ENCODE peak calls at places on chromosomes 12 and 14, in seven cellular contexts. L is NCI-H1436; F is CD8-positive, alpha-beta T cell; A is NCI-H2171 treated with DMSO at 0.1 percent for 48 hours; K is endothelial cell; Y is EL; W is AG10803. M is an unnamed sample.

GRCh38 chr14:54796961-54797360 is 105.7 kb downstream of the GCH1 start:
- DNase-seq in L (no peak), F (no peak), A (no peak), K (no peak), Y (peak), W (peak), M (no peak)

GRCh38 chr12:7503686-7504085 is at the start of gene CD163:
- DNase-seq in L (no peak), F (no peak), A (no peak), K (no peak), Y (no peak), W (no peak), M (no peak)

GRCh38 chr12:104751594-104751993 is 206.5 kb downstream of the SLC41A2 start:
- DNase-seq in L (no peak), F (no peak), A (no peak), K (no peak), Y (no peak), W (no peak), M (no peak)

GRCh38 chr12:104643921-104644669 is 187.3 kb downstream of the CHST11 start:
- DNase-seq in L (peak), F (no peak), A (peak), K (no peak), Y (no peak), W (no peak), M (no peak)

GRCh38 chr12:111881712-111882111 is 39.7 kb downstream of the MAPKAPK5 start:
- DNase-seq in L (no peak), F (no peak), A (no peak), K (no peak), Y (no peak), W (no peak), M (no peak)

GRCh38 chr14:92539419-92539818 is 25.8 kb downstream of the RIN3 start:
- DNase-seq in L (no peak), F (no peak), A (no peak), K (no peak), Y (no peak), W (no peak), M (no peak)

GRCh38 chr12:100908501-100908900 is 113.9 kb downstream of the ANO4 start:
- DNase-seq in L (no peak), F (no peak), A (no peak), K (no peak), Y (peak), W (peak), M (no peak)

GRCh38 chr14:72810201-72810600 is 83.7 kb downstream of the DPF3 start:
- DNase-seq in L (no peak), F (peak), A (no peak), K (no peak), Y (no peak), W (no peak), M (no peak)

GRCh38 chr14:60266021-60266937 is 17.3 kb downstream of the PPM1A start:
- DNase-seq in L (no peak), F (peak), A (peak), K (peak), Y (peak), W (peak), M (no peak)

GRCh38 chr12:78085562-78086182 is 255.0 kb downstream of the NAV3 start:
- DNase-seq in L (no peak), F (no peak), A (no peak), K (no peak), Y (peak), W (peak), M (no peak)

GRCh38 chr14:50541159-50541567 is 8.8 kb upstream of the MAP4K5 start:
- DNase-seq in L (no peak), F (no peak), A (no peak), K (no peak), Y (no peak), W (no peak), M (no peak)

GRCh38 chr12:2154050-2154449 is 101.3 kb downstream of the CACNA1C start:
- DNase-seq in L (no peak), F (no peak), A (no peak), K (no peak), Y (peak), W (peak), M (no peak)

GRCh38 chr14:68231832-68232642 is 412.5 kb downstream of the RAD51B start:
- DNase-seq in L (no peak), F (no peak), A (no peak), K (no peak), Y (peak), W (no peak), M (no peak)

GRCh38 chr12:122722347-122722746 is 5.7 kb upstream of the HCAR3 start:
- DNase-seq in L (no peak), F (no peak), A (no peak), K (no peak), Y (no peak), W (no peak), M (no peak)

GRCh38 chr12:6074979-6075585 is 49.4 kb downstream of the VWF start:
- DNase-seq in L (no peak), F (peak), A (no peak), K (no peak), Y (peak), W (no peak), M (peak)

GRCh38 chr14:30673071-30673470 is 51.0 kb downstream of the SCFD1 start:
- DNase-seq in L (no peak), F (no peak), A (no peak), K (no peak), Y (no peak), W (no peak), M (no peak)

GRCh38 chr12:1807107-1807478 is 13.3 kb upstream of the LRTM2 start:
- DNase-seq in L (no peak), F (no peak), A (no peak), K (no peak), Y (no peak), W (no peak), M (no peak)

GRCh38 chr12:19530631-19531020 is 91.3 kb downstream of the AEBP2 start:
- DNase-seq in L (no peak), F (no peak), A (no peak), K (no peak), Y (peak), W (peak), M (no peak)

GRCh38 chr12:126747530-126748149 is 1519.3 kb upstream of the TMEM132C start:
- DNase-seq in L (no peak), F (peak), A (peak), K (no peak), Y (no peak), W (peak), M (peak)

GRCh38 chr14:51912112-51912786 is 51.8 kb downstream of the GNG2 start:
- DNase-seq in L (no peak), F (no peak), A (no peak), K (no peak), Y (no peak), W (peak), M (no peak)

GRCh38 chr12:109116611-109116949 is 193 bp downstream of the ACACB start:
- DNase-seq in L (no peak), F (no peak), A (no peak), K (no peak), Y (no peak), W (no peak), M (no peak)

GRCh38 chr12:64039285-64039871 is 182.7 kb downstream of the KICS2 start:
- DNase-seq in L (peak), F (no peak), A (no peak), K (no peak), Y (no peak), W (peak), M (no peak)

GRCh38 chr12:233615-233968 is 19.6 kb upstream of the SLC6A12 start:
- DNase-seq in L (no peak), F (no peak), A (no peak), K (no peak), Y (no peak), W (no peak), M (no peak)

GRCh38 chr12:1800646-1801284 is 19.6 kb upstream of the LRTM2 start:
- DNase-seq in L (no peak), F (no peak), A (peak), K (peak), Y (no peak), W (no peak), M (no peak)

GRCh38 chr14:68229423-68229831 is 409.8 kb downstream of the RAD51B start:
- DNase-seq in L (no peak), F (no peak), A (no peak), K (no peak), Y (no peak), W (no peak), M (no peak)

GRCh38 chr12:108646597-108647190 is 13.0 kb upstream of the SELPLG start:
- DNase-seq in L (no peak), F (no peak), A (no peak), K (no peak), Y (no peak), W (no peak), M (no peak)

GRCh38 chr14:98633380-98633779 is 638.6 kb downstream of the BCL11B start:
- DNase-seq in L (peak), F (no peak), A (peak), K (no peak), Y (no peak), W (no peak), M (no peak)

GRCh38 chr12:93879476-93880376 is 202.6 kb downstream of the CRADD start:
- DNase-seq in L (no peak), F (no peak), A (peak), K (no peak), Y (peak), W (peak), M (no peak)

GRCh38 chr14:22303589-22304195 is 285.3 kb downstream of the DAD1 start:
- DNase-seq in L (no peak), F (no peak), A (peak), K (no peak), Y (no peak), W (peak), M (no peak)

GRCh38 chr14:103574707-103575285 is 12.0 kb downstream of the COA8 start:
- DNase-seq in L (no peak), F (no peak), A (no peak), K (no peak), Y (no peak), W (no peak), M (no peak)

GRCh38 chr12:69583203-69583602 is 2.1 kb upstream of the CCT2 start:
- DNase-seq in L (no peak), F (no peak), A (no peak), K (no peak), Y (peak), W (no peak), M (no peak)

GRCh38 chr12:28540324-28540714 is 350.1 kb downstream of the CCDC91 start:
- DNase-seq in L (no peak), F (no peak), A (no peak), K (no peak), Y (no peak), W (no peak), M (no peak)

GRCh38 chr12:103105971-103106597 is 148.6 kb downstream of the ASCL1 start:
- DNase-seq in L (no peak), F (no peak), A (no peak), K (no peak), Y (no peak), W (no peak), M (no peak)

GRCh38 chr12:77256924-77257323 is 191.6 kb upstream of the E2F7 start:
- DNase-seq in L (no peak), F (no peak), A (no peak), K (no peak), Y (no peak), W (peak), M (no peak)

M was measured in GDM1.